ENCODE peak calls at places on chromosome 13, in six cellular contexts. G is fibroblast of mammary gland, V is heart left ventricle, O is AG04450, N is omental fat pad, D is tibial artery. X is an unnamed sample.

GRCh38 chr13:96575423-96576320 is 418.6 kb downstream of the OXGR1 start:
- DNase-seq in D (no peak), G (peak), V (no peak), N (no peak), O (no peak), X (no peak)

GRCh38 chr13:32535140-32535539 is 3.5 kb downstream of the N4BP2L2 start:
- DNase-seq in G (no peak), O (no peak), D (no peak), N (no peak), V (no peak), X (no peak)

GRCh38 chr13:70960841-70961443 is 852.7 kb upstream of the KLHL1 start:
- DNase-seq in V (no peak), O (no peak), D (no peak), N (no peak), G (peak), X (no peak)

GRCh38 chr13:43878897-43879322 is 630 bp downstream of the CCDC122 start:
- DNase-seq in V (peak), D (peak), N (peak), G (peak), O (peak), X (peak)

GRCh38 chr13:48400820-48401219 is 12.1 kb downstream of the LPAR6 start:
- DNase-seq in V (no peak), D (no peak), O (no peak), N (no peak), G (peak), X (no peak)

GRCh38 chr13:33817513-33817842 is 471 bp upstream of the RFC3 start:
- DNase-seq in V (no peak), G (no peak), D (no peak), O (no peak), N (no peak), X (no peak)

GRCh38 chr13:91123456-91124127 is 223.9 kb upstream of the MIR17HG start:
- DNase-seq in V (no peak), D (no peak), O (no peak), G (no peak), N (no peak), X (no peak)

GRCh38 chr13:45341799-45342584 is 1.0 kb upstream of the TPT1 start:
- DNase-seq in N (no peak), G (peak), O (no peak), V (peak), D (peak), X (no peak)

GRCh38 chr13:83057119-83057518 is 825.2 kb downstream of the SLITRK1 start:
- DNase-seq in V (no peak), O (no peak), G (peak), N (no peak), D (no peak), X (no peak)

GRCh38 chr13:31588331-31588730 is 151.0 kb upstream of the RXFP2 start:
- DNase-seq in O (no peak), N (no peak), V (no peak), G (no peak), D (no peak), X (no peak)

GRCh38 chr13:81017525-81018152 is 676.7 kb upstream of the SPRY2 start:
- DNase-seq in D (no peak), G (peak), N (no peak), O (no peak), V (no peak), X (no peak)

GRCh38 chr13:43054803-43055802 is 31.7 kb downstream of the DNAJC15 start:
- DNase-seq in V (peak), O (peak), N (no peak), G (peak), D (no peak), X (no peak)

GRCh38 chr13:55219538-55219937 is 1921.2 kb upstream of the PRR20A start:
- DNase-seq in G (no peak), O (no peak), N (no peak), D (no peak), V (no peak), X (no peak)

GRCh38 chr13:26968431-26969335 is 202.9 kb downstream of the USP12 start:
- DNase-seq in V (no peak), N (no peak), O (no peak), G (peak), D (no peak), X (no peak)

GRCh38 chr13:23321534-23322241 is 111.8 kb downstream of the SACS start:
- DNase-seq in O (peak), D (peak), G (peak), V (peak), N (no peak), X (no peak)

GRCh38 chr13:91347996-91348905 is 764 bp downstream of the MIR17HG start:
- DNase-seq in D (no peak), V (peak), O (no peak), G (no peak), N (peak), X (peak)

GRCh38 chr13:48655291-48655690 is 1.6 kb downstream of the CYSLTR2 start:
- DNase-seq in V (no peak), G (no peak), O (no peak), N (no peak), D (no peak), X (no peak)

GRCh38 chr13:76968041-76968440 is 19.7 kb downstream of the ACOD1 start:
- DNase-seq in N (no peak), D (no peak), V (no peak), G (no peak), O (no peak), X (no peak)

GRCh38 chr13:20142019-20142926 is 18.6 kb downstream of the GJA3 start:
- DNase-seq in O (no peak), N (no peak), V (no peak), G (no peak), D (no peak), X (no peak)

GRCh38 chr13:45352031-45352430 is 11.0 kb upstream of the TPT1 start:
- DNase-seq in N (no peak), O (no peak), D (no peak), G (no peak), V (no peak), X (no peak)

GRCh38 chr13:21511841-21512240 is 52.7 kb upstream of the ZDHHC20 start:
- DNase-seq in D (no peak), G (peak), O (no peak), N (no peak), V (no peak), X (no peak)

GRCh38 chr13:32650705-32651311 is 64.6 kb downstream of the PDS5B start:
- DNase-seq in V (no peak), D (peak), G (peak), O (no peak), N (no peak), X (no peak)

GRCh38 chr13:39876258-39876657 is 220.8 kb downstream of the COG6 start:
- DNase-seq in D (no peak), G (peak), N (no peak), O (peak), V (no peak), X (no peak)

GRCh38 chr13:70390968-70391367 is 282.7 kb upstream of the KLHL1 start:
- DNase-seq in N (no peak), V (no peak), O (no peak), G (no peak), D (no peak), X (no peak)

GRCh38 chr13:72109863-72110262 is 242.9 kb upstream of the DACH1 start:
- DNase-seq in V (no peak), O (no peak), G (no peak), N (no peak), D (no peak), X (no peak)

GRCh38 chr13:27379694-27380596 is 44.5 kb upstream of the GTF3A start:
- DNase-seq in O (no peak), N (no peak), V (no peak), G (peak), D (peak), X (peak)

GRCh38 chr13:66657165-66657895 is 572.8 kb downstream of the PCDH9 start:
- DNase-seq in V (peak), G (peak), O (peak), D (peak), N (peak), X (no peak)
- TF ChIP-seq CTCF in V (no peak), G (no peak), O (no peak), D (no peak), N (no peak), X (no peak)

GRCh38 chr13:24512208-24513068 is at the start of gene PARP4:
- DNase-seq in O (peak), G (peak), N (peak), D (peak), V (peak), X (peak)
- TF ChIP-seq CTCF in O (no peak), G (no peak), N (no peak), D (no peak), V (no peak), X (no peak)

DNA sequence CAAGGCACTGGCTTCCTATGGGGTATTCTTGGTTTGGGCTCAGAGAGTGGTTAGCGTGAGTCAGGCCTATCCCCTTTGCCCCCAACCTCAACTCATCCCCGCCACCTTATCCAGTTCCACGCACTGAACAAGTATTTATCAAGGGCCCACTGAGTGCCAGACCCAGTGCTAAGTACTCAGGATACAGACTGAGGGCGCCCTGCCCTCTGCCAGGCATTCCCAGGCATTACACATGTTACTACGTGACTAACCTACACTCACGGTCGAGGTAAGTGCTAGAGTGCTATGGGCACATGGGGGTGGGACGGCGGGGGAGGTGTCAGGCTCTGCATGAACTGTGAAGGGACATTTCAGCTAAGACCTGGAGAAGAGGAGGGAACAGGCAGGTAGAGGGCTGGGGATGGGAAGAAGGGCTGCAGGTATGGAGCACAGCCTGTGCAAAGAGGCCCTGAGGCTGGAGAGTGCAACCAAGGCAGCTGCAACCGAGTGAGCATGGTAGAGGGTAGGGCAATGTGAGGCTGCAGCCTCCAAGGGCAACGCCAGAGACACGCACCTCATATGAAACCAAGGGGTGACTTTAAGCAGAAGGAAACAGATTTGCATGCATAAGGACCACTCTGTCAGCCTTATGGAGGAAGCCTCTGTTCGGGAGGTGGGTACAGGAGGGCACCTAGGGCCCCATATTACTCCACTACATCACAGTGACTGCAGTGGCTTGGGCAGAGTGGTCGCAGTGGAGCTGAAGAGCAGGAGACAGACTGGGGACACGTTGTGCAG is 22.5 kb downstream of the DHRS12 start:
- DNase-seq in O (no peak), G (no peak), V (no peak), D (no peak), N (no peak), X (no peak)
- TF ChIP-seq CTCF in O (peak), G (peak), V (peak), D (no peak), N (no peak), X (no peak)

GRCh38 chr13:74571811-74572210 is 437.6 kb upstream of the KLF12 start:
- DNase-seq in G (no peak), D (no peak), V (no peak), O (no peak), N (no peak), X (no peak)

GRCh38 chr13:74570834-74571233 is 436.6 kb upstream of the KLF12 start:
- DNase-seq in N (no peak), V (no peak), O (peak), G (peak), D (no peak), X (no peak)

GRCh38 chr13:74574964-74575728 is 440.9 kb upstream of the KLF12 start:
- DNase-seq in V (no peak), G (no peak), N (no peak), O (no peak), D (no peak), X (no peak)

GRCh38 chr13:74575729-74576125 is 441.5 kb upstream of the KLF12 start:
- DNase-seq in O (no peak), V (peak), D (peak), N (peak), G (peak), X (no peak)

GRCh38 chr13:74573654-74574053 is 439.4 kb upstream of the KLF12 start:
- DNase-seq in G (no peak), N (no peak), O (no peak), V (no peak), D (no peak), X (no peak)
- TF ChIP-seq CTCF in G (peak), N (no peak), O (peak), V (no peak), D (no peak), X (no peak)

DNA sequence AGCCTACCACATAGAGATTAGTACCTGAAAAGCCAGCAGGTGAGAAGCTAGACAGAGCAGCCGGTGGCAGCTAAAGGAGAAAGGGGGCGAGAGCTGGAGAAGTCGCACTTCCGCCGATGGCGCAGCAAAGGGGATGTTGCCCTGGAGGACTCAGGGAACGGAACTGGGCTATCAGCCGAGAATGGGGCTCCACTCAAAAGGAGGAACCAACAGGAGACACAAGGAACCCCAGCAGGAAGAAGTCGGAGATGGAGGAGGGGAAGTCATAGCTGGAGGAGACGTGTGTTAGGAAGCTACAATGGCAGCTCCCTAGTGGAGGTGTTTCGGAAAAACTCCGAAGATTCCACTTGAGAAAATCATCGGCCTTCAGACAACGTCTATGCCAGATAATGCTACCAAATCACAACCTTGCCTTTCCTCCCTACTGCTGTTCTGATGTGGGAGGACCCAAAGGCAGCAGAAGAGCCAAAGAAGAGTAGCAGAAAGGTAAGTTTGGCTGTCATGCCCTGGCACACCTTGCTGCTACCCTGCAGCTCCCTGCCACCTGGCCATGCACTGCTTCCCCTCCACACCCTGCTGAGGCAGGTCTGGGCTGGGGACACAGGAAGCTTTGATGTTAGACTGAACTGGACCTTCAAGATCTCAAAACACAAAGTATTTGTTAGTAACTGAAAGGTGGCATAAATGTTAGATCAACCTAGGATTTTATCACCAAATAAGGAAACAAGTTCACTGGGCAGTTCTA is 127.9 kb downstream of the DLEU7 start:
- DNase-seq in D (peak), G (no peak), N (no peak), O (no peak), V (peak), X (no peak)
- TF ChIP-seq CTCF in D (no peak), G (no peak), N (no peak), O (no peak), V (no peak), X (no peak)